ENCODE peak calls at places on chromosomes 11 and 22, in four cellular contexts. One of them, this sample, is unnamed.

GRCh38 chr11:62082292-62082657 is 41.5 kb upstream of the INCENP start:
- DNase-seq in GM04504: no peak
- DNase-seq in HS-5: no peak
- DNase-seq in dorsolateral prefrontal cortex: no peak
- DNase-seq in this sample: no peak

GRCh38 chr11:2573240-2574042 is 126.4 kb downstream of the KCNQ1OT1 start:
- DNase-seq in GM04504: no peak
- DNase-seq in HS-5: no peak
- DNase-seq in dorsolateral prefrontal cortex: peak
- DNase-seq in this sample: no peak

GRCh38 chr11:117022526-117022925 is 75.7 kb downstream of the SIK3 start:
- DNase-seq in GM04504: no peak
- DNase-seq in HS-5: no peak
- DNase-seq in dorsolateral prefrontal cortex: no peak
- DNase-seq in this sample: no peak

GRCh38 chr11:40130427-40130826 is 1329.0 kb downstream of the LRRC4C start:
- DNase-seq in GM04504: no peak
- DNase-seq in HS-5: no peak
- DNase-seq in dorsolateral prefrontal cortex: no peak
- DNase-seq in this sample: no peak

GRCh38 chr11:43543313-43543712 is 137.2 kb upstream of the HSD17B12 start:
- DNase-seq in GM04504: no peak
- DNase-seq in HS-5: no peak
- DNase-seq in dorsolateral prefrontal cortex: no peak
- DNase-seq in this sample: no peak

GRCh38 chr11:120569903-120570302 is 58.4 kb downstream of the GRIK4 start:
- DNase-seq in GM04504: no peak
- DNase-seq in HS-5: no peak
- DNase-seq in dorsolateral prefrontal cortex: no peak
- DNase-seq in this sample: no peak

GRCh38 chr22:39017596-39018365 is 3.1 kb upstream of the APOBEC3D start:
- DNase-seq in GM04504: no peak
- DNase-seq in HS-5: no peak
- DNase-seq in dorsolateral prefrontal cortex: no peak
- DNase-seq in this sample: no peak

GRCh38 chr11:98107736-98108135 is 913.0 kb upstream of the CNTN5 start:
- DNase-seq in GM04504: no peak
- DNase-seq in HS-5: no peak
- DNase-seq in dorsolateral prefrontal cortex: no peak
- DNase-seq in this sample: no peak

GRCh38 chr22:49240016-49240380 is 587.7 kb downstream of the BRD1 start:
- DNase-seq in GM04504: no peak
- DNase-seq in HS-5: no peak
- DNase-seq in dorsolateral prefrontal cortex: no peak
- DNase-seq in this sample: no peak

GRCh38 chr11:83464181-83464580 is 178.0 kb upstream of the CCDC90B start:
- DNase-seq in GM04504: no peak
- DNase-seq in HS-5: no peak
- DNase-seq in dorsolateral prefrontal cortex: no peak
- DNase-seq in this sample: no peak

GRCh38 chr22:33865248-33865647 is 55.0 kb downstream of the LARGE1 start:
- DNase-seq in GM04504: no peak
- DNase-seq in HS-5: no peak
- DNase-seq in dorsolateral prefrontal cortex: no peak
- DNase-seq in this sample: no peak

GRCh38 chr11:113477321-113477720 is 2.1 kb upstream of the DRD2 start:
- DNase-seq in GM04504: no peak
- DNase-seq in HS-5: no peak
- DNase-seq in dorsolateral prefrontal cortex: no peak
- DNase-seq in this sample: no peak

This sample was measured in non-pigmented ciliary epithelial cell.